ENCODE peak calls at places on chromosomes 3 and 15, in four cellular contexts. G, N, W and Y are unnamed samples.

GRCh38 chr3:151751161-151751560 is 17.4 kb downstream of the AADACL2 start:
- DNase-seq in G (no peak), N (no peak), W (no peak), Y (no peak)

GRCh38 chr15:70508561-70509281 is 254.6 kb downstream of the UACA start:
- DNase-seq in G (no peak), N (peak; percentile 81), W (no peak), Y (no peak)

GRCh38 chr3:43307226-43307625 is 20.9 kb downstream of the SNRK start:
- DNase-seq in G (no peak), N (no peak), W (no peak), Y (no peak)

GRCh38 chr15:100493213-100493612 is 35.5 kb downstream of the CERS3 start:
- DNase-seq in G (no peak), N (no peak), W (no peak), Y (no peak)

GRCh38 chr3:43919067-43919466 is 228.3 kb downstream of the ABHD5 start:
- DNase-seq in G (no peak), N (no peak), W (no peak), Y (no peak)

GRCh38 chr3:171393032-171393744 is 67.0 kb downstream of the TNIK start:
- DNase-seq in G (peak; percentile 44), N (no peak), W (no peak), Y (peak; percentile 54)

GRCh38 chr15:86164222-86164898 is 84.7 kb downstream of the AGBL1 start:
- DNase-seq in G (no peak), N (no peak), W (no peak), Y (no peak)

GRCh38 chr3:194885766-194886165 is 200.1 kb downstream of the FAM43A start:
- DNase-seq in G (no peak), N (no peak), W (no peak), Y (no peak)

GRCh38 chr3:44428910-44429309 is 48.6 kb downstream of the ZNF445 start:
- DNase-seq in G (no peak), N (no peak), W (no peak), Y (no peak)

GRCh38 chr15:66860844-66861243 is 158.8 kb downstream of the SMAD6 start:
- DNase-seq in G (no peak), N (no peak), W (no peak), Y (no peak)

GRCh38 chr15:66655511-66655910 is 46.5 kb upstream of the SMAD6 start:
- DNase-seq in G (no peak), N (no peak), W (no peak), Y (no peak)

GRCh38 chr3:193016437-193016887 is 98.8 kb upstream of the MB21D2 start:
- DNase-seq in G (no peak), N (no peak), W (peak; percentile 12), Y (no peak)

GRCh38 chr3:62601238-62601856 is 228.0 kb upstream of the FEZF2 start:
- DNase-seq in G (no peak), N (no peak), W (no peak), Y (no peak)

GRCh38 chr3:140904521-140904920 is 37.1 kb upstream of the SLC25A36 start:
- DNase-seq in G (no peak), N (no peak), W (no peak), Y (no peak)

GRCh38 chr3:153026026-153026425 is 136.0 kb upstream of the RAP2B start:
- DNase-seq in G (no peak), N (peak; percentile 39), W (no peak), Y (peak; percentile 1)

GRCh38 chr15:80778964-80779657 is at the start of gene CEMIP:
- DNase-seq in G (peak; percentile 80), N (peak; percentile 72), W (peak; percentile 80), Y (peak; percentile 70)

GRCh38 chr3:183085634-183086390 is 13.5 kb downstream of the MCCC1 start:
- DNase-seq in G (no peak), N (peak; percentile 25), W (peak; percentile 27), Y (no peak)

GRCh38 chr3:36649078-36649477 is 115.3 kb downstream of the DCLK3 start:
- DNase-seq in G (no peak), N (no peak), W (no peak), Y (no peak)

GRCh38 chr15:59138243-59138642 is 33.3 kb downstream of the CCNB2 start:
- DNase-seq in G (no peak), N (peak; percentile 72), W (peak; percentile 6), Y (peak; percentile 29)

GRCh38 chr3:129644836-129645235 is 38.4 kb upstream of the PLXND1 start:
- DNase-seq in G (no peak), N (no peak), W (no peak), Y (no peak)

GRCh38 chr15:80059786-80060489 is 462 bp downstream of the ZFAND6 start:
- DNase-seq in G (peak; percentile 76), N (peak; percentile 68), W (peak; percentile 72), Y (peak; percentile 87)

GRCh38 chr3:51949121-51949520 is 6.1 kb upstream of the GPR62 start:
- DNase-seq in G (no peak), N (no peak), W (no peak), Y (no peak)

GRCh38 chr15:88657326-88658069 is 18.7 kb downstream of the ISG20 start:
- DNase-seq in G (no peak), N (peak; percentile 20), W (peak; percentile 42), Y (peak; percentile 11)

GRCh38 chr3:41598804-41599481 is 363.0 kb downstream of the ULK4 start:
- DNase-seq in G (no peak), N (no peak), W (no peak), Y (no peak)

GRCh38 chr15:36785396-36785795 is 206.0 kb downstream of the CDIN1 start:
- DNase-seq in G (no peak), N (no peak), W (no peak), Y (no peak)

GRCh38 chr3:149587383-149587782 is 70.4 kb downstream of the WWTR1 start:
- DNase-seq in G (no peak), N (no peak), W (no peak), Y (no peak)

GRCh38 chr15:25775317-25775912 is 87.7 kb downstream of the ATP10A start:
- DNase-seq in G (no peak), N (peak; percentile 38), W (no peak), Y (no peak)

GRCh38 chr3:155106059-155106458 is 25.9 kb downstream of the MME start:
- DNase-seq in G (no peak), N (no peak), W (no peak), Y (no peak)

GRCh38 chr3:192906940-192907339 is 10.7 kb downstream of the MB21D2 start:
- DNase-seq in G (no peak), N (no peak), W (no peak), Y (no peak)

GRCh38 chr15:76169013-76169412 is 109.2 kb downstream of the TMEM266 start:
- DNase-seq in G (no peak), N (no peak), W (no peak), Y (peak; percentile 12)

GRCh38 chr15:42686281-42686680 is 50.6 kb downstream of the CDAN1 start:
- DNase-seq in G (no peak), N (no peak), W (no peak), Y (no peak)

GRCh38 chr3:12897537-12898289 is 56.3 kb upstream of the RPL32 start:
- DNase-seq in G (peak; percentile 63), N (no peak), W (no peak), Y (peak; percentile 15)

GRCh38 chr3:37964716-37965115 is 25.9 kb upstream of the VILL start:
- DNase-seq in G (no peak), N (peak; percentile 70), W (no peak), Y (no peak)

GRCh38 chr15:42650208-42651066 is 75.0 kb downstream of the STARD9 start:
- DNase-seq in G (peak; percentile 20), N (peak; percentile 67), W (peak; percentile 36), Y (peak; percentile 57)

GRCh38 chr3:179373938-179374337 is 26.4 kb downstream of the MFN1 start:
- DNase-seq in G (no peak), N (no peak), W (no peak), Y (no peak)

GRCh38 chr3:150521458-150521857 is 24.8 kb downstream of the SERP1 start:
- DNase-seq in G (no peak), N (no peak), W (no peak), Y (peak; percentile 16)

GRCh38 chr15:48520376-48521155 is 124.9 kb downstream of the FBN1 start:
- DNase-seq in G (no peak), N (no peak), W (no peak), Y (peak; percentile 3)

GRCh38 chr3:64238971-64239667 is 13.9 kb upstream of the PRICKLE2 start:
- DNase-seq in G (peak; percentile 65), N (peak; percentile 91), W (peak; percentile 56), Y (no peak)